ENCODE peak calls at places on chromosomes 6 and 20, in eight cellular contexts. Q is NCI-H1930; R is CMK; D is activated CD4-positive, alpha-beta T cell treated with anti-CD3 and anti-CD28 coated beads, Interleukin-2, amount 50 U/mL, for 1 hour; K is NCI-H446; E is NCI-H1417; N is MCF 10A; J is transverse colon. P is an unnamed sample.

GRCh38 chr6:121437861-121438651 is 2.6 kb downstream of the GJA1 start:
- DNase-seq in Q (no peak), R (no peak), D (no peak), K (no peak), E (no peak), N (no peak), J (no peak), P (peak)

GRCh38 chr20:58702161-58702510 is 9.5 kb downstream of the NPEPL1 start:
- DNase-seq in Q (no peak), R (no peak), D (no peak), K (no peak), E (no peak), N (no peak), J (peak), P (no peak)

GRCh38 chr6:110476046-110476849 is at the start of gene SLC22A16:
- DNase-seq in Q (no peak), R (no peak), D (no peak), K (no peak), E (peak), N (no peak), J (no peak), P (no peak)

GRCh38 chr20:57990396-57990987 is 238.0 kb downstream of the ANKRD60 start:
- DNase-seq in Q (no peak), R (no peak), D (no peak), K (no peak), E (no peak), N (peak), J (no peak), P (peak)

GRCh38 chr6:30006170-30007131 is 54.6 kb upstream of the POLR1H start:
- DNase-seq in Q (no peak), R (no peak), D (peak), K (no peak), E (no peak), N (no peak), J (peak), P (peak)

GRCh38 chr6:111092006-111092405 is 4.7 kb downstream of the SLC16A10 start:
- DNase-seq in Q (no peak), R (no peak), D (no peak), K (no peak), E (no peak), N (no peak), J (no peak), P (no peak)

GRCh38 chr6:3385660-3386151 is 71.1 kb downstream of the SLC22A23 start:
- DNase-seq in Q (no peak), R (no peak), D (no peak), K (no peak), E (no peak), N (no peak), J (peak), P (peak)

GRCh38 chr6:135182993-135183531 is 2.0 kb downstream of the MYB start:
- DNase-seq in Q (no peak), R (no peak), D (peak), K (no peak), E (peak), N (no peak), J (peak), P (no peak)

GRCh38 chr6:158642097-158642601 is 2.4 kb downstream of the DYNLT1 start:
- DNase-seq in Q (no peak), R (no peak), D (no peak), K (peak), E (no peak), N (peak), J (no peak), P (peak)

GRCh38 chr6:111589366-111589765 is 16.3 kb downstream of the TRAF3IP2 start:
- DNase-seq in Q (no peak), R (no peak), D (no peak), K (no peak), E (no peak), N (peak), J (no peak), P (peak)

GRCh38 chr6:72953901-72954494 is 271.3 kb downstream of the KHDC1L start:
- DNase-seq in Q (no peak), R (no peak), D (no peak), K (no peak), E (no peak), N (peak), J (no peak), P (no peak)

GRCh38 chr6:33073431-33073871 is at the start of gene HLA-DPA1:
- DNase-seq in Q (no peak), R (no peak), D (peak), K (no peak), E (no peak), N (peak), J (peak), P (peak)

GRCh38 chr20:57509665-57510237 is 15.2 kb downstream of the CTCFL start:
- DNase-seq in Q (no peak), R (no peak), D (no peak), K (no peak), E (no peak), N (peak), J (peak), P (no peak)

GRCh38 chr20:813386-813785 is 20.1 kb upstream of the FAM110A start:
- DNase-seq in Q (no peak), R (no peak), D (no peak), K (no peak), E (no peak), N (no peak), J (no peak), P (no peak)

GRCh38 chr6:134415194-134415593 is 97.3 kb upstream of the SGK1 start:
- DNase-seq in Q (no peak), R (no peak), D (no peak), K (no peak), E (no peak), N (no peak), J (no peak), P (no peak)

P was measured in AG10803.